ENCODE peak calls at places on chromosome 5, in four cellular contexts. One of them, this sample, is unnamed.

GRCh38 chr5:149550267-149550582 is 1.0 kb downstream of the CSNK1A1 start:
- DNase-seq in A549: no peak
- DNase-seq in body of pancreas: no peak
- DNase-seq in kidney: no peak
- DNase-seq in this sample: no peak

GRCh38 chr5:85458319-85458718 is 1073.6 kb upstream of the EDIL3 start:
- DNase-seq in A549: no peak
- DNase-seq in body of pancreas: no peak
- DNase-seq in kidney: no peak
- DNase-seq in this sample: no peak

GRCh38 chr5:2008851-2009629 is 126.3 kb upstream of the IRX4 start:
- DNase-seq in A549: no peak
- DNase-seq in body of pancreas: no peak
- DNase-seq in kidney: no peak
- DNase-seq in this sample: no peak

GRCh38 chr5:137737349-137738256 is 1.7 kb upstream of the KLHL3 start:
- DNase-seq in A549: no peak
- DNase-seq in body of pancreas: peak; percentile 7
- DNase-seq in kidney: no peak
- DNase-seq in this sample: no peak

GRCh38 chr5:149915392-149916260 is 29.0 kb downstream of the PDE6A start:
- DNase-seq in A549: no peak
- DNase-seq in body of pancreas: no peak
- DNase-seq in kidney: no peak
- DNase-seq in this sample: no peak

GRCh38 chr5:91266184-91266705 is 116.9 kb downstream of the ARRDC3 start:
- DNase-seq in A549: peak; percentile 74
- DNase-seq in body of pancreas: no peak
- DNase-seq in kidney: no peak
- DNase-seq in this sample: no peak

GRCh38 chr5:53256746-53257145 is 147.2 kb upstream of the MOCS2 start:
- DNase-seq in A549: no peak
- DNase-seq in body of pancreas: no peak
- DNase-seq in kidney: no peak
- DNase-seq in this sample: no peak

GRCh38 chr5:137954131-137954879 is 65.0 kb downstream of the PKD2L2 start:
- DNase-seq in A549: peak; percentile 55
- DNase-seq in body of pancreas: no peak
- DNase-seq in kidney: no peak
- DNase-seq in this sample: no peak

GRCh38 chr5:155082401-155082800 is 68.8 kb downstream of the KIF4B start:
- DNase-seq in A549: peak; percentile 21
- DNase-seq in body of pancreas: no peak
- DNase-seq in kidney: no peak
- DNase-seq in this sample: no peak

GRCh38 chr5:111493031-111493430 is 19.3 kb downstream of the STARD4 start:
- DNase-seq in A549: no peak
- DNase-seq in body of pancreas: no peak
- DNase-seq in kidney: no peak
- DNase-seq in this sample: no peak

GRCh38 chr5:15069407-15069905 is 197.9 kb upstream of the ANKH start:
- DNase-seq in A549: no peak
- DNase-seq in body of pancreas: no peak
- DNase-seq in kidney: no peak
- DNase-seq in this sample: no peak

GRCh38 chr5:35478856-35479682 is 138.6 kb upstream of the SPEF2 start:
- DNase-seq in A549: no peak
- DNase-seq in body of pancreas: no peak
- DNase-seq in kidney: no peak
- DNase-seq in this sample: no peak

GRCh38 chr5:107056278-107056677 is 614.5 kb downstream of the EFNA5 start:
- DNase-seq in A549: no peak
- DNase-seq in body of pancreas: no peak
- DNase-seq in kidney: no peak
- DNase-seq in this sample: no peak
- H3K27ac ChIP-seq in A549: no peak overlapping the region
- H3K27ac ChIP-seq in body of pancreas: no peak overlapping the region
- H3K27ac ChIP-seq in kidney: no peak overlapping the region
- H3K27ac ChIP-seq in this sample: no peak overlapping the region

GRCh38 chr5:58318468-58318867 is 141.4 kb downstream of the PLK2 start:
- DNase-seq in A549: no peak
- DNase-seq in body of pancreas: no peak
- DNase-seq in kidney: no peak
- DNase-seq in this sample: no peak

GRCh38 chr5:58317808-58318207 is 142.1 kb downstream of the PLK2 start:
- DNase-seq in A549: no peak
- DNase-seq in body of pancreas: no peak
- DNase-seq in kidney: no peak
- DNase-seq in this sample: no peak

GRCh38 chr5:58315794-58316193 is 144.1 kb downstream of the PLK2 start:
- DNase-seq in A549: no peak
- DNase-seq in body of pancreas: no peak
- DNase-seq in kidney: no peak
- DNase-seq in this sample: no peak

GRCh38 chr5:58314356-58315045 is 145.4 kb downstream of the PLK2 start:
- DNase-seq in A549: no peak
- DNase-seq in body of pancreas: no peak
- DNase-seq in kidney: no peak
- DNase-seq in this sample: no peak

DNA sequence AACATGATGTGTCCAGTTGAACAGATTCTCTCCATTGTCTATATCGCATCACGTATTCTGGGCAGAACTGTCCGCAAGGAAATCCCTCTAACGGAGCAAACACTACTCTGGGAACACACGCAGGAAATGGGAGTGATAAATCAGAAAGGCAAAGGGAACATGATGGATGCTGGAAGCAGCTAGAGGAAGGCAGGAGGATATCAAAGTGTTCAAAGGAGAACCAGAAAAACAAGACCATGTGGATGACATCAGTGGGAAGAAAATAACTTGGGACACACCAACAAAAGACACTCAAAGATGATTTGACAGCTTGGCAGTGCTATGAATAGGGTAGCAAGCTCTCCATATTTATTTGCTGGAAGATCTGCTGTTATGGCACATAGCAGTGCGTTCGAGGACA is 142.9 kb downstream of the PLK2 start:
- DNase-seq in A549: no peak
- DNase-seq in body of pancreas: no peak
- DNase-seq in kidney: no peak
- DNase-seq in this sample: no peak
- H3K27ac ChIP-seq in A549: no peak overlapping the region
- H3K27ac ChIP-seq in body of pancreas: no peak overlapping the region
- H3K27ac ChIP-seq in kidney: no peak overlapping the region
- H3K27ac ChIP-seq in this sample: no peak overlapping the region

DNA sequence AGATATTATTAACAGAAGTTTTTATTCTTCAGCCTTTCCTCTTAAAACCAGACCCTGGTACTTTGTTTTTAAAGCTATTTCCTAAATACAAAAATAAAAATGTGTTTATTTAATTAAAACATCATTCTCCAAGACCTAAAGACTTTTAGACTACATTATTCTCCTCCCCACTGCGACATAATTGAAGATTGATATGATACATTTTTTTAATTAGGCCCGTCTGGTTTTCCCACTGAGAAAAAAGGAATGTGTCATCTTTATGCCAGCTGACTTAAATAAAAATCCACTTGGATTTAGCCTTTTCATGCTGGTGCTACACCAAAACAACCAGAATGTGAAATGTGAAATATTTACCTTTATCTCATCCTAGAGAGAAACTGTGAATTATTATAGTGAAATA is 155.5 kb upstream of the PPP1R2B start:
- DNase-seq in A549: no peak
- DNase-seq in body of pancreas: no peak
- DNase-seq in kidney: no peak
- DNase-seq in this sample: no peak
- H3K27ac ChIP-seq in A549: no peak overlapping the region
- H3K27ac ChIP-seq in body of pancreas: no peak overlapping the region
- H3K27ac ChIP-seq in kidney: no peak overlapping the region
- H3K27ac ChIP-seq in this sample: no peak overlapping the region

GRCh38 chr5:157521704-157522029 is 53.9 kb downstream of the ADAM19 start:
- DNase-seq in A549: no peak
- DNase-seq in body of pancreas: no peak
- DNase-seq in kidney: no peak
- DNase-seq in this sample: no peak

GRCh38 chr5:157528036-157528632 is 47.4 kb downstream of the ADAM19 start:
- DNase-seq in A549: no peak
- DNase-seq in body of pancreas: no peak
- DNase-seq in kidney: no peak
- DNase-seq in this sample: no peak

GRCh38 chr5:157520911-157521703 is 54.5 kb downstream of the ADAM19 start:
- DNase-seq in A549: peak; percentile 21
- DNase-seq in body of pancreas: no peak
- DNase-seq in kidney: no peak
- DNase-seq in this sample: no peak

GRCh38 chr5:157523976-157524375 is 51.6 kb downstream of the ADAM19 start:
- DNase-seq in A549: no peak
- DNase-seq in body of pancreas: no peak
- DNase-seq in kidney: no peak
- DNase-seq in this sample: no peak

DNA sequence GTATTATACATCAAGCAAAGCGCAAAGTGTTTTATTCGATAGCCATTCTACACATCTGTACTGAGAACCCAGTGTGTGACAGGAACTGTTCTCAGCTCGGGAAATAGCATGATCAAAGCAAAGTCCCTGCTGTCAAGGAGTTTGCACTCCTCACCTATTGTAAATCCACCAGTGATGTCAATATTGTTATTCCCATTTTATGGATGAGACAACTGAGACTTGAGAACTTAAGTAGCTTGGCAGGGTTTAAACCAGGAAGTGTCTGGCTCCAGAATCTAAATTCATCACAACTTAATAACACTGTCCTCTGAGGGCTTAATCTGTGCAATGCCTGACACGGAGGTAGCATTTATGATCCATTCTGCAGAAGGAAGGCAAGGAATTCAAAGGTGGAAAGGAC is 50.7 kb downstream of the ADAM19 start:
- DNase-seq in A549: no peak
- DNase-seq in body of pancreas: no peak
- DNase-seq in kidney: no peak
- DNase-seq in this sample: no peak
- H3K27ac ChIP-seq in A549: no peak overlapping the region
- H3K27ac ChIP-seq in body of pancreas: no peak overlapping the region
- H3K27ac ChIP-seq in kidney: no peak overlapping the region
- H3K27ac ChIP-seq in this sample: no peak overlapping the region

DNA sequence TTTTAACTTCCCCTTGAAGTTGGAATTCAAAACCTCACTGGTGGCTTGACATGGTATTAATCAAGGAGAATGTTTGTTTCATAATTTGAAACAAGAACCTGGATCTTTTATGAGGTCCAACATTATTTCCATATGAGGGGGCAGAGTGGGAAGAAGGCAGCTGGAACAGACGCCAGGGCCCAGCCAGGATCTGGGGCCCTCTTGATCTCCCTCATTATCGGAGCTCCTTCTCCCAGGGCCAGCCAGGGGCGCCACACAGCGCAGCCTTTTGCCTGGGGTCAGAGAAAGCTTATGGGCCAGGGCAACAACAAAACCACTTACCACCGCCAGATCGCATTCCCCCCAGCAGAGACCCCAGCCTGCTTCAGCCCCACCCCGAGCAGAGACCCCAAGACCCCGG is 27.1 kb upstream of the NKD2 start:
- DNase-seq in A549: no peak
- DNase-seq in body of pancreas: no peak
- DNase-seq in kidney: no peak
- DNase-seq in this sample: no peak
- H3K27ac ChIP-seq in A549: no peak overlapping the region
- H3K27ac ChIP-seq in body of pancreas: peak overlapping the region; percentile 65
- H3K27ac ChIP-seq in kidney: no peak overlapping the region
- H3K27ac ChIP-seq in this sample: no peak overlapping the region

DNA sequence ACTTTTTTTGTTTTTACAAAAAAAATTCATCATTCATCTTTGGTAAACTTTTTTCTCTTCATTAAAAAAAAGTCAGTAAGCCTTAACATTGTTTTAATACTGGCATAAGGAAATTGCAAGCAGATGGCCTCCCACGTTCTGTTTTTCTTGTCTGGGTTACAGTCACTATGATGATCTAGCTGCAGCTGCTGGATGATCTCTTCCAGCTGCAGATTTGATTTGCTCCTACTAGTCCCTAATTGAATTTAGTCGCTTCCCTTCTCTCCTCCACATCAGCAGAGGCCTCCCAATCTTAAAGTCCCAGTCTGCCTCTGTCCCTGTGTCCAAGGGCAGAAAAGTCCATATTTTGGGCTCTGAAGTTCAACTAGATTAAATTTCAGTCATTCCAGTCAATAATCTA is 106.8 kb upstream of the PTGER4 start:
- DNase-seq in A549: no peak
- DNase-seq in body of pancreas: no peak
- DNase-seq in kidney: no peak
- DNase-seq in this sample: no peak
- H3K27ac ChIP-seq in A549: no peak overlapping the region
- H3K27ac ChIP-seq in body of pancreas: no peak overlapping the region
- H3K27ac ChIP-seq in kidney: no peak overlapping the region
- H3K27ac ChIP-seq in this sample: no peak overlapping the region

GRCh38 chr5:143739741-143740140 is 72.2 kb upstream of the HMHB1 start:
- DNase-seq in A549: no peak
- DNase-seq in body of pancreas: no peak
- DNase-seq in kidney: no peak
- DNase-seq in this sample: no peak

GRCh38 chr5:143734381-143734780 is 77.6 kb upstream of the HMHB1 start:
- DNase-seq in A549: no peak
- DNase-seq in body of pancreas: no peak
- DNase-seq in kidney: no peak
- DNase-seq in this sample: no peak

GRCh38 chr5:143738415-143739401 is 73.3 kb upstream of the HMHB1 start:
- DNase-seq in A549: no peak
- DNase-seq in body of pancreas: no peak
- DNase-seq in kidney: no peak
- DNase-seq in this sample: no peak

GRCh38 chr5:143733635-143734341 is 78.2 kb upstream of the HMHB1 start:
- DNase-seq in A549: no peak
- DNase-seq in body of pancreas: no peak
- DNase-seq in kidney: no peak
- DNase-seq in this sample: no peak

DNA sequence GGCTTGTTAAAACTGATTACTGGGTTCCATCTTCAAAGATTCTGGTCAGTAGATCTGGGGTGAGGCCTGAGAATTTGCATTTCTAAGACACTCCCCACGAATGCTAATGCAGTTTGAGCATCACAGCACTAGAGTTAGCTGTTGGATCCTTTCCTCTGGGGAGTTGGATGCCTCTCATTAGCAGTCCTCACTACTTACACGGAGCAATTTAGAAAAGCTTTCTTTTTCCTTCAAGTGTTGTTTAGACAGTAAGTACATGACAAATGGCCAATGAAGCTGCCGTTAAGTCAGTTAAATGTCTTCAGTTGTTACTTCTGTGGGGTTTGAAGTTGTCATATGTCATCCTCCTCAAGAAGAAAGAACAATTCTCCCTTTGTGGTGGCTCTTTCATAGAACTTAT is 74.9 kb upstream of the HMHB1 start:
- DNase-seq in A549: no peak
- DNase-seq in body of pancreas: no peak
- DNase-seq in kidney: no peak
- DNase-seq in this sample: no peak
- H3K27ac ChIP-seq in A549: no peak overlapping the region
- H3K27ac ChIP-seq in body of pancreas: no peak overlapping the region
- H3K27ac ChIP-seq in kidney: no peak overlapping the region
- H3K27ac ChIP-seq in this sample: no peak overlapping the region